ENCODE peak calls at places on chromosomes 11 and 22, in five cellular contexts. Q is HCT116, L is GM12878, V is K562, C is SK-N-SH. R is an unnamed sample.

GRCh38 chr11:34558673-34559072 is 45.1 kb upstream of the ELF5 start:
- DNase-seq in Q (no peak), L (no peak), V (no peak), C (no peak), R (no peak)

GRCh38 chr22:50622723-50623327 is 5.1 kb downstream of the ARSA start:
- DNase-seq in L (no peak), C (peak; percentile 12), Q (peak; percentile 67), V (no peak), R (peak; percentile 92)

GRCh38 chr11:123549901-123550619 is 104.4 kb downstream of the SCN3B start:
- DNase-seq in C (no peak), V (no peak), Q (no peak), L (no peak), R (no peak)

GRCh38 chr22:46974631-46975585 is 212.5 kb downstream of the TBC1D22A start:
- DNase-seq in L (no peak), V (no peak), C (no peak), Q (no peak), R (no peak)

GRCh38 chr11:83097671-83098070 is 26.0 kb upstream of the RAB30 start:
- DNase-seq in C (no peak), V (no peak), L (no peak), Q (no peak), R (no peak)

GRCh38 chr11:62238151-62238550 is 3.9 kb upstream of the SCGB1D2 start:
- DNase-seq in Q (no peak), L (no peak), V (no peak), C (no peak), R (peak; percentile 70)

GRCh38 chr11:14500181-14500651 is 605 bp upstream of the COPB1 start:
- DNase-seq in Q (no peak), V (peak; percentile 71), C (peak; percentile 48), L (peak; percentile 30), R (peak; percentile 31)

GRCh38 chr11:8765294-8765693 is 82.7 kb downstream of the RPL27A start:
- DNase-seq in C (no peak), V (no peak), Q (no peak), L (no peak), R (no peak)

GRCh38 chr11:75339685-75340409 is 11.6 kb downstream of the ARRB1 start:
- DNase-seq in Q (no peak), V (no peak), C (no peak), L (peak; percentile 43), R (no peak)

GRCh38 chr22:20117656-20118571 is 888 bp upstream of the TRMT2A start:
- DNase-seq in L (no peak), Q (no peak), C (no peak), V (peak; percentile 87), R (no peak)

GRCh38 chr11:47591764-47592163 is 2.4 kb downstream of the C1QTNF4 start:
- DNase-seq in Q (no peak), V (no peak), L (no peak), C (no peak), R (no peak)

GRCh38 chr11:102990145-102990544 is 34.6 kb upstream of the MMP13 start:
- DNase-seq in C (no peak), V (no peak), Q (no peak), L (no peak), R (no peak)

GRCh38 chr11:12802418-12803085 is 128.3 kb downstream of the TEAD1 start:
- DNase-seq in Q (peak; percentile 97), L (no peak), C (no peak), V (peak; percentile 77), R (no peak)

GRCh38 chr11:130181295-130182272 is 22.0 kb downstream of the ST14 start:
- DNase-seq in Q (no peak), V (no peak), L (no peak), C (no peak), R (no peak)

GRCh38 chr11:68948948-68949347 is 31.8 kb downstream of the MRGPRD start:
- DNase-seq in C (no peak), V (peak; percentile 41), Q (no peak), L (no peak), R (no peak)
- TF ChIP-seq JUND in C (no peak), V (no peak), Q (no peak), L (no peak), R (no peak)

GRCh38 chr11:61037694-61038093 is 64.6 kb upstream of the CD5 start:
- DNase-seq in L (no peak), V (no peak), C (no peak), Q (no peak), R (no peak)

GRCh38 chr11:61042537-61042936 is 59.8 kb upstream of the CD5 start:
- DNase-seq in V (no peak), L (no peak), Q (no peak), C (no peak), R (no peak)

GRCh38 chr11:61045271-61045670 is 57.0 kb upstream of the CD5 start:
- DNase-seq in V (no peak), L (no peak), Q (no peak), C (no peak), R (no peak)

GRCh38 chr11:61042961-61043540 is 59.2 kb upstream of the CD5 start:
- DNase-seq in L (peak; percentile 61), V (no peak), C (no peak), Q (no peak), R (no peak)

DNA sequence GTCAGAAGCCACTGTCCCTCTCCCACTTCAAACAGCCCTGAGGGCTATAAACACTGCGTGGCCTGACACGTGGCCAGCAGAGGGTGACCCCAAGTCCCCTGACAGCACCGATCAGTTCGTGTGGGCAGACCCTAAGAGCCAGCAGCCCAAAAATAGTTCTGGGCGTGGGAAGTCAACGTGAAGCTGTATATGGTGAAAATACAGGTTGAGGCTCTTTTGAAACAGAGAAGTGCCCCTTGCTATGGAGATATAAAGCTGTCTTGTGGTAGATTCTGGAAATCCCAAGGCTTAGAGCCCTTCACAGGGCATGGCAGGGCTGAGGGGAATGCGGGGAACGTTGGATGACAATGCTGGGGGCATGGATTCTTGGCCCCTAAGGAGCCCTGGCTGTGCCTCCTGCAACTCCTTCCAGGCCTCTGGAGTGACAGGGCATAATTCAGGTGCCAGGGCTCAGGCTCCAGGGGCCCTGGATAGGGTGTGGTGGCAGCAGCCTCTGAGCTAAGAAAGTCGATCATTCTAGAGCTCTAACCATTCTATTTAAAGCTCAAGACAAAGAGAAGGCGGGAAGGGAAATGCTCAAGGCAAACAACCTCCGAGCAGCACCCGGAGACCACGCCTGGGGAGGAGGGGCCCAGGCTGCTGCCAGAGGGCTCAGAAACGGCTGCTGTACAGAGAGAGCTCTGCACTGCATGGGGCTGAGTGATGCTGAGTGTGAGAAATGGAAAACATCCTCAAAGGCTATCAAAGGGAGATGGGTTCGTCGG is 60.4 kb upstream of the CD5 start:
- DNase-seq in L (no peak), C (no peak), Q (no peak), V (no peak), R (no peak)
- TF ChIP-seq JUND in L (no peak), C (no peak), Q (no peak), V (no peak), R (no peak)

GRCh38 chr11:21602734-21603133 is 590.2 kb upstream of the ANO5 start:
- DNase-seq in V (no peak), Q (no peak), L (no peak), C (no peak), R (no peak)
- TF ChIP-seq JUND in V (no peak), Q (no peak), L (no peak), C (no peak), R (no peak)

GRCh38 chr11:22832315-22833041 is 2.9 kb upstream of the SVIP start:
- DNase-seq in Q (peak; percentile 6), C (no peak), L (no peak), V (no peak), R (no peak)
- TF ChIP-seq JUND in Q (peak; percentile 16), C (no peak), L (no peak), V (no peak), R (no peak)

GRCh38 chr11:554428-554823 is 6.1 kb downstream of the LMNTD2 start:
- DNase-seq in C (no peak), V (no peak), Q (no peak), L (no peak), R (no peak)
- TF ChIP-seq JUND in C (no peak), V (no peak), Q (no peak), L (no peak), R (no peak)

GRCh38 chr11:44839458-44840084 is 111.1 kb downstream of the TP53I11 start:
- DNase-seq in C (peak; percentile 63), V (no peak), Q (no peak), L (no peak), R (no peak)
- TF ChIP-seq JUND in C (no peak), V (no peak), Q (no peak), L (no peak), R (no peak)

DNA sequence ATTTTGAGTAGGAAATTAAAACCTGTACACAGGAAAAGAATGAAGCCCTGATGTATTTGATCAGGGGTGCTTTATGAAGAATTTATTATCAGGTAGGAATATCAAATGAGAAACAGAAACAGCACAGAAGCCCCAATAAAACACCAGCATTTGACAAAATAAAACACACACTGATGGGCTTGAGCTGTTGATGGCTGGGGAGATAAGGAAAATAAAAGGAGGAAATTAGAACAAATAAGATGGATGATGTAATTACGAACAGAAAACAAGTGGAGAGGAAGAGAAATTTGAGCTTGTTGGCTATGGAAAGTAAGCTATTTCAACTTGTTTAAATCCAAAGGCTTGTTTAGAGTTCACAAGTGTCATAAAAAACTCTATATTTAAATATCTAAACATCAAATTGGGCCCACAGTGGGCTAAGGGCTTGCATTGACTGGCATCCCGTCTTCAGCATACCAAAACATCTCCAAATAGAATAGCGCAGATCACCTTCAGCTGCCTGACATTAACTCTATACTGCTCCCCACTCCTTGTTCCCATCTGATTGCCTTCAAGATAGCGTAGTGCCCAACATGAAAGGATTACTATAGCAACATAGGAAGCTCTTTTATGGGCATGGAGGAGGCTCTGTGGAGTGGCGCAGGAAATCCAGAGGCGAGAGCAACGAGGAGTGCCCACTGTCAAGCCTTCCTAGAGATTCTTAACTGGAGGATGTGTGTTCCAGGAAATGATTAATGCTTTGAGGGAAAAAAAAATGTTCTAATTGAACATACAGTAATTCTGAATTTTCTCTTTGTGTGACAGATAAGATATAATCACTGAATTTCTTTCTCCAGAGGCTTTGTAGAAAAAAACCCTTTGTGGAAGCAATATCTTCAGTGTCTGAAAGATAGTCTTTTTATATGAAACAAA is 213.5 kb downstream of the CADM1 start:
- DNase-seq in Q (no peak), L (no peak), C (peak; percentile 67), V (no peak), R (no peak)
- TF ChIP-seq JUND in Q (no peak), L (no peak), C (no peak), V (no peak), R (no peak)

GRCh38 chr22:28366856-28367255 is 312.8 kb downstream of the TTC28 start:
- DNase-seq in Q (no peak), C (no peak), L (no peak), V (no peak), R (no peak)

GRCh38 chr22:28373841-28374240 is 305.8 kb downstream of the TTC28 start:
- DNase-seq in Q (no peak), C (no peak), L (no peak), V (no peak), R (no peak)

DNA sequence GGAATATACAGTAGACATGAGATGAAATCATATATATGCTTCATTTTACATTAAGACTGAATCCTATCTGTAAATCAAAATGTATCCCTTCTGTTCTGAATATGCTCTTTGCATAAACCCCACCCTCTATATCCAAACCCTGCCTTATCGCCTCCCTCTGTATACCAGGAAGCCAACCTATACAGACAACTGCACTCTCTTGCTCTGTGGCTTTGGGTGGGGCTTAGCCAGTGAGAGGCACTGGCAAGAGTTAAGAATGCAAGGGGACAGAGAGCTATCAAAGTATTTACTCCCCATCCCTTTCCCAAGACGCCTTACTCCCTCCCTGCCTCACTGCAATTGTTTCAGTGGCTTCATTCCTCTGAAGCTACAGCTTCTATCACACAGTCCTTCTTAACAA is 309.8 kb downstream of the TTC28 start:
- DNase-seq in Q (no peak), C (no peak), L (no peak), V (peak; percentile 64), R (no peak)
- TF ChIP-seq JUND in Q (no peak), C (no peak), L (no peak), V (no peak), R (no peak)